ENCODE peak calls at places on chromosomes 6 and 20, in seven cellular contexts. One of them, this sample, is unnamed.

GRCh38 chr20:45061244-45061643 is 39.7 kb downstream of the KCNS1 start:
- DNase-seq in dorsolateral prefrontal cortex: no peak
- DNase-seq in AG09309: peak
- DNase-seq in choroid plexus epithelial cell: peak
- DNase-seq in ovary: no peak
- DNase-seq in heart left ventricle: no peak
- DNase-seq in A549: peak
- DNase-seq in this sample: no peak

GRCh38 chr6:15615837-15616236 is 47.0 kb downstream of the DTNBP1 start:
- DNase-seq in dorsolateral prefrontal cortex: no peak
- DNase-seq in AG09309: no peak
- DNase-seq in choroid plexus epithelial cell: peak
- DNase-seq in ovary: no peak
- DNase-seq in heart left ventricle: no peak
- DNase-seq in A549: no peak
- DNase-seq in this sample: no peak

GRCh38 chr6:157648561-157648960 is 174.5 kb upstream of the SNX9 start:
- DNase-seq in dorsolateral prefrontal cortex: no peak
- DNase-seq in AG09309: no peak
- DNase-seq in choroid plexus epithelial cell: no peak
- DNase-seq in ovary: no peak
- DNase-seq in heart left ventricle: no peak
- DNase-seq in A549: no peak
- DNase-seq in this sample: no peak

GRCh38 chr6:39911513-39912125 is 22.6 kb downstream of the MOCS1 start:
- DNase-seq in dorsolateral prefrontal cortex: no peak
- DNase-seq in AG09309: no peak
- DNase-seq in choroid plexus epithelial cell: no peak
- DNase-seq in ovary: no peak
- DNase-seq in heart left ventricle: no peak
- DNase-seq in A549: no peak
- DNase-seq in this sample: no peak

GRCh38 chr6:16670183-16670582 is 91.1 kb downstream of the ATXN1 start:
- DNase-seq in dorsolateral prefrontal cortex: no peak
- DNase-seq in AG09309: no peak
- DNase-seq in choroid plexus epithelial cell: no peak
- DNase-seq in ovary: no peak
- DNase-seq in heart left ventricle: peak
- DNase-seq in A549: no peak
- DNase-seq in this sample: no peak

GRCh38 chr6:43334466-43335095 is 26.0 kb upstream of the CRIP3 start:
- DNase-seq in dorsolateral prefrontal cortex: no peak
- DNase-seq in AG09309: peak
- DNase-seq in choroid plexus epithelial cell: peak
- DNase-seq in ovary: no peak
- DNase-seq in heart left ventricle: no peak
- DNase-seq in A549: peak
- DNase-seq in this sample: peak

GRCh38 chr6:45647341-45648138 is 269.8 kb upstream of the SUPT3H start:
- DNase-seq in dorsolateral prefrontal cortex: no peak
- DNase-seq in AG09309: no peak
- DNase-seq in choroid plexus epithelial cell: no peak
- DNase-seq in ovary: no peak
- DNase-seq in heart left ventricle: no peak
- DNase-seq in A549: no peak
- DNase-seq in this sample: no peak

GRCh38 chr6:12648171-12648570 is 68.4 kb upstream of the PHACTR1 start:
- DNase-seq in dorsolateral prefrontal cortex: no peak
- DNase-seq in AG09309: no peak
- DNase-seq in choroid plexus epithelial cell: no peak
- DNase-seq in ovary: no peak
- DNase-seq in heart left ventricle: no peak
- DNase-seq in A549: no peak
- DNase-seq in this sample: no peak

GRCh38 chr6:56370591-56371198 is 123.3 kb upstream of the COL21A1 start:
- DNase-seq in dorsolateral prefrontal cortex: peak
- DNase-seq in AG09309: peak
- DNase-seq in choroid plexus epithelial cell: peak
- DNase-seq in ovary: peak
- DNase-seq in heart left ventricle: peak
- DNase-seq in A549: peak
- DNase-seq in this sample: no peak

GRCh38 chr6:168116975-168117899 is 38.2 kb upstream of the FRMD1 start:
- DNase-seq in dorsolateral prefrontal cortex: no peak
- DNase-seq in AG09309: no peak
- DNase-seq in choroid plexus epithelial cell: peak
- DNase-seq in ovary: no peak
- DNase-seq in heart left ventricle: peak
- DNase-seq in A549: no peak
- DNase-seq in this sample: no peak

GRCh38 chr6:129498556-129498940 is 211.4 kb downstream of the ARHGAP18 start:
- DNase-seq in dorsolateral prefrontal cortex: no peak
- DNase-seq in AG09309: no peak
- DNase-seq in choroid plexus epithelial cell: peak
- DNase-seq in ovary: no peak
- DNase-seq in heart left ventricle: no peak
- DNase-seq in A549: no peak
- DNase-seq in this sample: no peak

GRCh38 chr6:3732345-3733141 is 19.0 kb downstream of the PXDC1 start:
- DNase-seq in dorsolateral prefrontal cortex: peak
- DNase-seq in AG09309: peak
- DNase-seq in choroid plexus epithelial cell: peak
- DNase-seq in ovary: peak
- DNase-seq in heart left ventricle: peak
- DNase-seq in A549: peak
- DNase-seq in this sample: peak

GRCh38 chr20:22583773-22584629 is at the start of gene FOXA2:
- DNase-seq in dorsolateral prefrontal cortex: no peak
- DNase-seq in AG09309: no peak
- DNase-seq in choroid plexus epithelial cell: no peak
- DNase-seq in ovary: no peak
- DNase-seq in heart left ventricle: no peak
- DNase-seq in A549: peak
- DNase-seq in this sample: no peak

GRCh38 chr6:133040025-133040838 is 200.9 kb upstream of the EYA4 start:
- DNase-seq in dorsolateral prefrontal cortex: no peak
- DNase-seq in AG09309: no peak
- DNase-seq in choroid plexus epithelial cell: peak
- DNase-seq in ovary: no peak
- DNase-seq in heart left ventricle: no peak
- DNase-seq in A549: peak
- DNase-seq in this sample: peak

GRCh38 chr6:84193140-84193708 is 34.2 kb downstream of the CEP162 start:
- DNase-seq in dorsolateral prefrontal cortex: no peak
- DNase-seq in AG09309: peak
- DNase-seq in choroid plexus epithelial cell: peak
- DNase-seq in ovary: no peak
- DNase-seq in heart left ventricle: no peak
- DNase-seq in A549: peak
- DNase-seq in this sample: no peak

GRCh38 chr6:67916389-67916788 is 718.7 kb upstream of the ADGRB3 start:
- DNase-seq in dorsolateral prefrontal cortex: no peak
- DNase-seq in AG09309: peak
- DNase-seq in choroid plexus epithelial cell: peak
- DNase-seq in ovary: no peak
- DNase-seq in heart left ventricle: no peak
- DNase-seq in A549: no peak
- DNase-seq in this sample: no peak

GRCh38 chr6:12602951-12603710 is 113.4 kb upstream of the PHACTR1 start:
- DNase-seq in dorsolateral prefrontal cortex: no peak
- DNase-seq in AG09309: peak
- DNase-seq in choroid plexus epithelial cell: peak
- DNase-seq in ovary: no peak
- DNase-seq in heart left ventricle: peak
- DNase-seq in A549: peak
- DNase-seq in this sample: no peak

GRCh38 chr20:50279988-50280850 is 89.6 kb downstream of the CEBPB start:
- DNase-seq in dorsolateral prefrontal cortex: no peak
- DNase-seq in AG09309: no peak
- DNase-seq in choroid plexus epithelial cell: no peak
- DNase-seq in ovary: no peak
- DNase-seq in heart left ventricle: no peak
- DNase-seq in A549: no peak
- DNase-seq in this sample: no peak

GRCh38 chr6:14406616-14407343 is 289.2 kb downstream of the CD83 start:
- DNase-seq in dorsolateral prefrontal cortex: no peak
- DNase-seq in AG09309: no peak
- DNase-seq in choroid plexus epithelial cell: no peak
- DNase-seq in ovary: no peak
- DNase-seq in heart left ventricle: no peak
- DNase-seq in A549: no peak
- DNase-seq in this sample: no peak

GRCh38 chr6:134317471-134318131 is at the start of gene SGK1:
- DNase-seq in dorsolateral prefrontal cortex: peak
- DNase-seq in AG09309: no peak
- DNase-seq in choroid plexus epithelial cell: peak
- DNase-seq in ovary: peak
- DNase-seq in heart left ventricle: peak
- DNase-seq in A549: no peak
- DNase-seq in this sample: peak

GRCh38 chr6:159217595-159218275 is 48.5 kb downstream of the FNDC1 start:
- DNase-seq in dorsolateral prefrontal cortex: peak
- DNase-seq in AG09309: no peak
- DNase-seq in choroid plexus epithelial cell: peak
- DNase-seq in ovary: no peak
- DNase-seq in heart left ventricle: no peak
- DNase-seq in A549: peak
- DNase-seq in this sample: peak

GRCh38 chr6:85130743-85131142 is 319.1 kb upstream of the NT5E start:
- DNase-seq in dorsolateral prefrontal cortex: no peak
- DNase-seq in AG09309: no peak
- DNase-seq in choroid plexus epithelial cell: peak
- DNase-seq in ovary: no peak
- DNase-seq in heart left ventricle: no peak
- DNase-seq in A549: no peak
- DNase-seq in this sample: no peak

GRCh38 chr6:106530502-106530901 is 98.8 kb downstream of the RTN4IP1 start:
- DNase-seq in dorsolateral prefrontal cortex: no peak
- DNase-seq in AG09309: no peak
- DNase-seq in choroid plexus epithelial cell: no peak
- DNase-seq in ovary: no peak
- DNase-seq in heart left ventricle: no peak
- DNase-seq in A549: no peak
- DNase-seq in this sample: no peak

GRCh38 chr20:55390791-55391190 is 614.5 kb downstream of the CBLN4 start:
- DNase-seq in dorsolateral prefrontal cortex: no peak
- DNase-seq in AG09309: no peak
- DNase-seq in choroid plexus epithelial cell: no peak
- DNase-seq in ovary: no peak
- DNase-seq in heart left ventricle: no peak
- DNase-seq in A549: no peak
- DNase-seq in this sample: no peak

DNA sequence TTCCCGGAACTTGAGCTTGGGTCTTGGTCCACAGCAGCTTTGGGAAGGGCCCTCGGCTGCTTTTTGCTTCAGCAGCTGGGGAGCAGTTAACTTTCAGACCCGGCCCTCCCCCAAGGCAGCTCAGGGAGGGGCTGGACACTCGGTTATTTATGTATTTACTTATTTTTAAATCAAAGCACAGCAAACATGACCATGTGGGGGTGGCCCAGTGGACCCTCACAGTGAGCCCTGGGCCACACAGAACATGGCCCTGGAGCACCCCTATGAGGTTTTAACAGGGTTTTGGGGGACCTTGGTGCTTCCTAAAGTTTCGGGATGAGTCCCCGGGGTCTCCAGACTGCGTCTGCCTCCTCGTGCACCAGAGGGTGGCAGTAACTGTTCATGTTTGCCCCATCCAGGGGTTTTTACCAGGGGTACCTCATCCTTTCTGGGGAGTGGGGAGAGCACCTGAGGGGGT is 26.6 kb upstream of the NPBWR2 start:
- DNase-seq in dorsolateral prefrontal cortex: no peak
- DNase-seq in AG09309: no peak
- DNase-seq in choroid plexus epithelial cell: peak
- DNase-seq in ovary: no peak
- DNase-seq in heart left ventricle: no peak
- DNase-seq in A549: no peak
- DNase-seq in this sample: no peak
- TF ChIP-seq CTCF in dorsolateral prefrontal cortex: no peak
- TF ChIP-seq CTCF in AG09309: peak
- TF ChIP-seq CTCF in choroid plexus epithelial cell: peak
- TF ChIP-seq CTCF in ovary: no peak
- TF ChIP-seq CTCF in heart left ventricle: peak
- TF ChIP-seq CTCF in A549: peak
- TF ChIP-seq CTCF in this sample: no peak

GRCh38 chr20:8953300-8953699 is 115.6 kb upstream of the PLCB4 start:
- DNase-seq in dorsolateral prefrontal cortex: no peak
- DNase-seq in AG09309: no peak
- DNase-seq in choroid plexus epithelial cell: no peak
- DNase-seq in ovary: no peak
- DNase-seq in heart left ventricle: no peak
- DNase-seq in A549: no peak
- DNase-seq in this sample: no peak
- TF ChIP-seq CTCF in dorsolateral prefrontal cortex: no peak
- TF ChIP-seq CTCF in AG09309: no peak
- TF ChIP-seq CTCF in choroid plexus epithelial cell: peak
- TF ChIP-seq CTCF in ovary: no peak
- TF ChIP-seq CTCF in heart left ventricle: no peak
- TF ChIP-seq CTCF in A549: no peak
- TF ChIP-seq CTCF in this sample: no peak

GRCh38 chr20:18380908-18381529 is 85.8 kb downstream of the DZANK1 start:
- DNase-seq in dorsolateral prefrontal cortex: no peak
- DNase-seq in AG09309: no peak
- DNase-seq in choroid plexus epithelial cell: no peak
- DNase-seq in ovary: no peak
- DNase-seq in heart left ventricle: no peak
- DNase-seq in A549: no peak
- DNase-seq in this sample: no peak
- TF ChIP-seq CTCF in dorsolateral prefrontal cortex: no peak
- TF ChIP-seq CTCF in AG09309: no peak
- TF ChIP-seq CTCF in choroid plexus epithelial cell: peak
- TF ChIP-seq CTCF in ovary: no peak
- TF ChIP-seq CTCF in heart left ventricle: no peak
- TF ChIP-seq CTCF in A549: no peak
- TF ChIP-seq CTCF in this sample: no peak

GRCh38 chr6:163579880-163580295 is 165.4 kb downstream of the QKI start:
- DNase-seq in dorsolateral prefrontal cortex: no peak
- DNase-seq in AG09309: no peak
- DNase-seq in choroid plexus epithelial cell: peak
- DNase-seq in ovary: no peak
- DNase-seq in heart left ventricle: peak
- DNase-seq in A549: no peak
- DNase-seq in this sample: no peak
- TF ChIP-seq CTCF in dorsolateral prefrontal cortex: no peak
- TF ChIP-seq CTCF in AG09309: no peak
- TF ChIP-seq CTCF in choroid plexus epithelial cell: peak
- TF ChIP-seq CTCF in ovary: no peak
- TF ChIP-seq CTCF in heart left ventricle: no peak
- TF ChIP-seq CTCF in A549: no peak
- TF ChIP-seq CTCF in this sample: no peak

GRCh38 chr6:29685718-29686326 is 4.9 kb upstream of the ZFP57 start:
- DNase-seq in dorsolateral prefrontal cortex: no peak
- DNase-seq in AG09309: no peak
- DNase-seq in choroid plexus epithelial cell: no peak
- DNase-seq in ovary: no peak
- DNase-seq in heart left ventricle: peak
- DNase-seq in A549: no peak
- DNase-seq in this sample: peak
- TF ChIP-seq CTCF in dorsolateral prefrontal cortex: peak
- TF ChIP-seq CTCF in AG09309: peak
- TF ChIP-seq CTCF in choroid plexus epithelial cell: peak
- TF ChIP-seq CTCF in ovary: no peak
- TF ChIP-seq CTCF in heart left ventricle: peak
- TF ChIP-seq CTCF in A549: no peak
- TF ChIP-seq CTCF in this sample: no peak